ENCODE peak calls at places on chromosomes 5 and 9, in seven cellular contexts. One of them, this sample, is unnamed.

GRCh38 chr9:81517954-81518353 is 171.4 kb downstream of the TLE1 start:
- DNase-seq in GDM1: no peak
- DNase-seq in D341Med: no peak
- DNase-seq in glomerular endothelial cell: no peak
- DNase-seq in activated CD8-positive, alpha-beta memory T cell treated with anti-CD3 and anti-CD28 coated beads for 48 hours: no peak
- DNase-seq in cardiac fibroblast: no peak
- DNase-seq in GM18507: no peak
- DNase-seq in this sample: no peak

GRCh38 chr9:1298027-1298426 is 247.9 kb downstream of the DMRT2 start:
- DNase-seq in GDM1: no peak
- DNase-seq in D341Med: no peak
- DNase-seq in glomerular endothelial cell: no peak
- DNase-seq in activated CD8-positive, alpha-beta memory T cell treated with anti-CD3 and anti-CD28 coated beads for 48 hours: no peak
- DNase-seq in cardiac fibroblast: no peak
- DNase-seq in GM18507: no peak
- DNase-seq in this sample: no peak

GRCh38 chr5:36870399-36871040 is 6.0 kb upstream of the NIPBL start:
- DNase-seq in GDM1: peak
- DNase-seq in D341Med: peak
- DNase-seq in glomerular endothelial cell: no peak
- DNase-seq in activated CD8-positive, alpha-beta memory T cell treated with anti-CD3 and anti-CD28 coated beads for 48 hours: no peak
- DNase-seq in cardiac fibroblast: peak
- DNase-seq in GM18507: no peak
- DNase-seq in this sample: peak

GRCh38 chr5:127400946-127401670 is 110.5 kb downstream of the MEGF10 start:
- DNase-seq in GDM1: peak
- DNase-seq in D341Med: no peak
- DNase-seq in glomerular endothelial cell: no peak
- DNase-seq in activated CD8-positive, alpha-beta memory T cell treated with anti-CD3 and anti-CD28 coated beads for 48 hours: no peak
- DNase-seq in cardiac fibroblast: no peak
- DNase-seq in GM18507: no peak
- DNase-seq in this sample: no peak

GRCh38 chr9:32426278-32426939 is 42.0 kb downstream of the ACO1 start:
- DNase-seq in GDM1: no peak
- DNase-seq in D341Med: no peak
- DNase-seq in glomerular endothelial cell: no peak
- DNase-seq in activated CD8-positive, alpha-beta memory T cell treated with anti-CD3 and anti-CD28 coated beads for 48 hours: no peak
- DNase-seq in cardiac fibroblast: peak
- DNase-seq in GM18507: no peak
- DNase-seq in this sample: no peak

GRCh38 chr9:130043654-130044623 is 950 bp upstream of the FNBP1 start:
- DNase-seq in GDM1: no peak
- DNase-seq in D341Med: peak
- DNase-seq in glomerular endothelial cell: no peak
- DNase-seq in activated CD8-positive, alpha-beta memory T cell treated with anti-CD3 and anti-CD28 coated beads for 48 hours: no peak
- DNase-seq in cardiac fibroblast: peak
- DNase-seq in GM18507: no peak
- DNase-seq in this sample: no peak

GRCh38 chr9:111040494-111040893 is 2.2 kb upstream of the LPAR1 start:
- DNase-seq in GDM1: no peak
- DNase-seq in D341Med: no peak
- DNase-seq in glomerular endothelial cell: no peak
- DNase-seq in activated CD8-positive, alpha-beta memory T cell treated with anti-CD3 and anti-CD28 coated beads for 48 hours: no peak
- DNase-seq in cardiac fibroblast: no peak
- DNase-seq in GM18507: no peak
- DNase-seq in this sample: no peak

GRCh38 chr5:59741599-59741998 is 151.9 kb downstream of the PDE4D start:
- DNase-seq in GDM1: no peak
- DNase-seq in D341Med: no peak
- DNase-seq in glomerular endothelial cell: no peak
- DNase-seq in activated CD8-positive, alpha-beta memory T cell treated with anti-CD3 and anti-CD28 coated beads for 48 hours: no peak
- DNase-seq in cardiac fibroblast: no peak
- DNase-seq in GM18507: no peak
- DNase-seq in this sample: no peak

GRCh38 chr5:42992035-42992570 is 48.0 kb downstream of the ANXA2R start:
- DNase-seq in GDM1: peak
- DNase-seq in D341Med: no peak
- DNase-seq in glomerular endothelial cell: no peak
- DNase-seq in activated CD8-positive, alpha-beta memory T cell treated with anti-CD3 and anti-CD28 coated beads for 48 hours: peak
- DNase-seq in cardiac fibroblast: peak
- DNase-seq in GM18507: peak
- DNase-seq in this sample: peak

GRCh38 chr9:123049589-123050222 is 16.2 kb downstream of the GPR21 start:
- DNase-seq in GDM1: no peak
- DNase-seq in D341Med: peak
- DNase-seq in glomerular endothelial cell: no peak
- DNase-seq in activated CD8-positive, alpha-beta memory T cell treated with anti-CD3 and anti-CD28 coated beads for 48 hours: no peak
- DNase-seq in cardiac fibroblast: peak
- DNase-seq in GM18507: no peak
- DNase-seq in this sample: no peak

GRCh38 chr9:133515240-133515610 is 9.5 kb downstream of the MYMK start:
- DNase-seq in GDM1: no peak
- DNase-seq in D341Med: no peak
- DNase-seq in glomerular endothelial cell: no peak
- DNase-seq in activated CD8-positive, alpha-beta memory T cell treated with anti-CD3 and anti-CD28 coated beads for 48 hours: no peak
- DNase-seq in cardiac fibroblast: no peak
- DNase-seq in GM18507: no peak
- DNase-seq in this sample: no peak

GRCh38 chr5:146378981-146379380 is 40.3 kb downstream of the POU4F3 start:
- DNase-seq in GDM1: no peak
- DNase-seq in D341Med: no peak
- DNase-seq in glomerular endothelial cell: no peak
- DNase-seq in activated CD8-positive, alpha-beta memory T cell treated with anti-CD3 and anti-CD28 coated beads for 48 hours: no peak
- DNase-seq in cardiac fibroblast: no peak
- DNase-seq in GM18507: no peak
- DNase-seq in this sample: no peak

GRCh38 chr9:114037249-114037648 is 40.9 kb downstream of the AMBP start:
- DNase-seq in GDM1: no peak
- DNase-seq in D341Med: peak
- DNase-seq in glomerular endothelial cell: no peak
- DNase-seq in activated CD8-positive, alpha-beta memory T cell treated with anti-CD3 and anti-CD28 coated beads for 48 hours: no peak
- DNase-seq in cardiac fibroblast: no peak
- DNase-seq in GM18507: no peak
- DNase-seq in this sample: no peak

GRCh38 chr5:102114525-102115069 is 181.5 kb downstream of the SLCO4C1 start:
- DNase-seq in GDM1: no peak
- DNase-seq in D341Med: no peak
- DNase-seq in glomerular endothelial cell: no peak
- DNase-seq in activated CD8-positive, alpha-beta memory T cell treated with anti-CD3 and anti-CD28 coated beads for 48 hours: no peak
- DNase-seq in cardiac fibroblast: no peak
- DNase-seq in GM18507: no peak
- DNase-seq in this sample: no peak

GRCh38 chr9:6955251-6955921 is 197.6 kb downstream of the KDM4C start:
- DNase-seq in GDM1: no peak
- DNase-seq in D341Med: no peak
- DNase-seq in glomerular endothelial cell: peak
- DNase-seq in activated CD8-positive, alpha-beta memory T cell treated with anti-CD3 and anti-CD28 coated beads for 48 hours: no peak
- DNase-seq in cardiac fibroblast: peak
- DNase-seq in GM18507: no peak
- DNase-seq in this sample: peak

GRCh38 chr5:66829826-66830225 is 233.6 kb downstream of the MAST4 start:
- DNase-seq in GDM1: no peak
- DNase-seq in D341Med: no peak
- DNase-seq in glomerular endothelial cell: peak
- DNase-seq in activated CD8-positive, alpha-beta memory T cell treated with anti-CD3 and anti-CD28 coated beads for 48 hours: no peak
- DNase-seq in cardiac fibroblast: peak
- DNase-seq in GM18507: no peak
- DNase-seq in this sample: no peak

GRCh38 chr5:96324708-96325107 is 108.3 kb downstream of the PCSK1 start:
- DNase-seq in GDM1: no peak
- DNase-seq in D341Med: no peak
- DNase-seq in glomerular endothelial cell: no peak
- DNase-seq in activated CD8-positive, alpha-beta memory T cell treated with anti-CD3 and anti-CD28 coated beads for 48 hours: no peak
- DNase-seq in cardiac fibroblast: peak
- DNase-seq in GM18507: no peak
- DNase-seq in this sample: no peak

GRCh38 chr5:132782101-132782500 is 5.1 kb upstream of the SEPTIN8 start:
- DNase-seq in GDM1: peak
- DNase-seq in D341Med: no peak
- DNase-seq in glomerular endothelial cell: peak
- DNase-seq in activated CD8-positive, alpha-beta memory T cell treated with anti-CD3 and anti-CD28 coated beads for 48 hours: no peak
- DNase-seq in cardiac fibroblast: peak
- DNase-seq in GM18507: no peak
- DNase-seq in this sample: no peak

GRCh38 chr5:84411832-84412605 is 27.3 kb upstream of the EDIL3 start:
- DNase-seq in GDM1: no peak
- DNase-seq in D341Med: peak
- DNase-seq in glomerular endothelial cell: no peak
- DNase-seq in activated CD8-positive, alpha-beta memory T cell treated with anti-CD3 and anti-CD28 coated beads for 48 hours: no peak
- DNase-seq in cardiac fibroblast: peak
- DNase-seq in GM18507: no peak
- DNase-seq in this sample: no peak

GRCh38 chr5:113246371-113246870 is 188.4 kb downstream of the TSSK1B start:
- DNase-seq in GDM1: no peak
- DNase-seq in D341Med: no peak
- DNase-seq in glomerular endothelial cell: no peak
- DNase-seq in activated CD8-positive, alpha-beta memory T cell treated with anti-CD3 and anti-CD28 coated beads for 48 hours: no peak
- DNase-seq in cardiac fibroblast: peak
- DNase-seq in GM18507: no peak
- DNase-seq in this sample: no peak

GRCh38 chr5:178931846-178932760 is 8.9 kb upstream of the ZNF454 start:
- DNase-seq in GDM1: no peak
- DNase-seq in D341Med: no peak
- DNase-seq in glomerular endothelial cell: no peak
- DNase-seq in activated CD8-positive, alpha-beta memory T cell treated with anti-CD3 and anti-CD28 coated beads for 48 hours: no peak
- DNase-seq in cardiac fibroblast: no peak
- DNase-seq in GM18507: no peak
- DNase-seq in this sample: no peak

GRCh38 chr5:122772446-122772845 is 2.4 kb upstream of the SNX2 start:
- DNase-seq in GDM1: no peak
- DNase-seq in D341Med: no peak
- DNase-seq in glomerular endothelial cell: no peak
- DNase-seq in activated CD8-positive, alpha-beta memory T cell treated with anti-CD3 and anti-CD28 coated beads for 48 hours: no peak
- DNase-seq in cardiac fibroblast: peak
- DNase-seq in GM18507: no peak
- DNase-seq in this sample: no peak

GRCh38 chr5:64690417-64691151 is at the start of gene SHISAL2B:
- DNase-seq in GDM1: peak
- DNase-seq in D341Med: peak
- DNase-seq in glomerular endothelial cell: no peak
- DNase-seq in activated CD8-positive, alpha-beta memory T cell treated with anti-CD3 and anti-CD28 coated beads for 48 hours: no peak
- DNase-seq in cardiac fibroblast: peak
- DNase-seq in GM18507: no peak
- DNase-seq in this sample: peak

GRCh38 chr5:50853151-50853550 is 186.7 kb downstream of the PARP8 start:
- DNase-seq in GDM1: peak
- DNase-seq in D341Med: no peak
- DNase-seq in glomerular endothelial cell: no peak
- DNase-seq in activated CD8-positive, alpha-beta memory T cell treated with anti-CD3 and anti-CD28 coated beads for 48 hours: no peak
- DNase-seq in cardiac fibroblast: no peak
- DNase-seq in GM18507: peak
- DNase-seq in this sample: peak

GRCh38 chr5:23528677-23529076 is 21.3 kb downstream of the PRDM9 start:
- DNase-seq in GDM1: no peak
- DNase-seq in D341Med: no peak
- DNase-seq in glomerular endothelial cell: no peak
- DNase-seq in activated CD8-positive, alpha-beta memory T cell treated with anti-CD3 and anti-CD28 coated beads for 48 hours: no peak
- DNase-seq in cardiac fibroblast: no peak
- DNase-seq in GM18507: no peak
- DNase-seq in this sample: no peak

GRCh38 chr9:110141118-110141797 is 66.7 kb downstream of the C9orf152 start:
- DNase-seq in GDM1: no peak
- DNase-seq in D341Med: no peak
- DNase-seq in glomerular endothelial cell: no peak
- DNase-seq in activated CD8-positive, alpha-beta memory T cell treated with anti-CD3 and anti-CD28 coated beads for 48 hours: no peak
- DNase-seq in cardiac fibroblast: peak
- DNase-seq in GM18507: no peak
- DNase-seq in this sample: no peak

GRCh38 chr5:71939452-71939932 is 167.8 kb upstream of the MAP1B start:
- DNase-seq in GDM1: no peak
- DNase-seq in D341Med: no peak
- DNase-seq in glomerular endothelial cell: no peak
- DNase-seq in activated CD8-positive, alpha-beta memory T cell treated with anti-CD3 and anti-CD28 coated beads for 48 hours: no peak
- DNase-seq in cardiac fibroblast: no peak
- DNase-seq in GM18507: no peak
- DNase-seq in this sample: no peak

GRCh38 chr5:135693371-135693955 is 114.7 kb upstream of the CXCL14 start:
- DNase-seq in GDM1: no peak
- DNase-seq in D341Med: no peak
- DNase-seq in glomerular endothelial cell: no peak
- DNase-seq in activated CD8-positive, alpha-beta memory T cell treated with anti-CD3 and anti-CD28 coated beads for 48 hours: no peak
- DNase-seq in cardiac fibroblast: no peak
- DNase-seq in GM18507: no peak
- DNase-seq in this sample: no peak

GRCh38 chr5:171420429-171421231 is 1.2 kb downstream of the FGF18 start:
- DNase-seq in GDM1: no peak
- DNase-seq in D341Med: peak
- DNase-seq in glomerular endothelial cell: no peak
- DNase-seq in activated CD8-positive, alpha-beta memory T cell treated with anti-CD3 and anti-CD28 coated beads for 48 hours: no peak
- DNase-seq in cardiac fibroblast: peak
- DNase-seq in GM18507: no peak
- DNase-seq in this sample: no peak

GRCh38 chr5:139642891-139643871 is 5.0 kb upstream of the CXXC5 start:
- DNase-seq in GDM1: no peak
- DNase-seq in D341Med: no peak
- DNase-seq in glomerular endothelial cell: no peak
- DNase-seq in activated CD8-positive, alpha-beta memory T cell treated with anti-CD3 and anti-CD28 coated beads for 48 hours: no peak
- DNase-seq in cardiac fibroblast: no peak
- DNase-seq in GM18507: no peak
- DNase-seq in this sample: no peak

GRCh38 chr5:61450170-61450815 is 118.2 kb downstream of the ZSWIM6 start:
- DNase-seq in GDM1: no peak
- DNase-seq in D341Med: no peak
- DNase-seq in glomerular endothelial cell: peak
- DNase-seq in activated CD8-positive, alpha-beta memory T cell treated with anti-CD3 and anti-CD28 coated beads for 48 hours: no peak
- DNase-seq in cardiac fibroblast: peak
- DNase-seq in GM18507: no peak
- DNase-seq in this sample: no peak

GRCh38 chr5:66171349-66172344 is 27.5 kb downstream of the SREK1 start:
- DNase-seq in GDM1: no peak
- DNase-seq in D341Med: peak
- DNase-seq in glomerular endothelial cell: peak
- DNase-seq in activated CD8-positive, alpha-beta memory T cell treated with anti-CD3 and anti-CD28 coated beads for 48 hours: no peak
- DNase-seq in cardiac fibroblast: peak
- DNase-seq in GM18507: peak
- DNase-seq in this sample: peak

GRCh38 chr5:111748304-111748763 is 8.7 kb downstream of the NREP start:
- DNase-seq in GDM1: no peak
- DNase-seq in D341Med: no peak
- DNase-seq in glomerular endothelial cell: peak
- DNase-seq in activated CD8-positive, alpha-beta memory T cell treated with anti-CD3 and anti-CD28 coated beads for 48 hours: no peak
- DNase-seq in cardiac fibroblast: peak
- DNase-seq in GM18507: no peak
- DNase-seq in this sample: no peak

GRCh38 chr9:127898433-127899199 is 787 bp downstream of the ST6GALNAC6 start:
- DNase-seq in GDM1: no peak
- DNase-seq in D341Med: peak
- DNase-seq in glomerular endothelial cell: no peak
- DNase-seq in activated CD8-positive, alpha-beta memory T cell treated with anti-CD3 and anti-CD28 coated beads for 48 hours: no peak
- DNase-seq in cardiac fibroblast: peak
- DNase-seq in GM18507: no peak
- DNase-seq in this sample: no peak

GRCh38 chr9:89874351-89875321 is 269.8 kb downstream of the GADD45G start:
- DNase-seq in GDM1: no peak
- DNase-seq in D341Med: no peak
- DNase-seq in glomerular endothelial cell: no peak
- DNase-seq in activated CD8-positive, alpha-beta memory T cell treated with anti-CD3 and anti-CD28 coated beads for 48 hours: no peak
- DNase-seq in cardiac fibroblast: no peak
- DNase-seq in GM18507: no peak
- DNase-seq in this sample: no peak

GRCh38 chr9:136888454-136888853 is 2.1 kb downstream of the TRAF2 start:
- DNase-seq in GDM1: no peak
- DNase-seq in D341Med: peak
- DNase-seq in glomerular endothelial cell: no peak
- DNase-seq in activated CD8-positive, alpha-beta memory T cell treated with anti-CD3 and anti-CD28 coated beads for 48 hours: no peak
- DNase-seq in cardiac fibroblast: no peak
- DNase-seq in GM18507: no peak
- DNase-seq in this sample: no peak